ENCODE peak calls at places on chromosome 19, in five cellular contexts. T is GM23338, S is adrenal gland, J is endodermal cell, R is WTC11. E is an unnamed sample.

GRCh38 chr19:46555684-46556083 is 45.4 kb upstream of the CALM3 start:
- DNase-seq in T (no peak), S (no peak), J (no peak), R (no peak), E (no peak)

GRCh38 chr19:39479916-39480315 is 722 bp upstream of the TIMM50 start:
- DNase-seq in T (no peak), S (no peak), J (no peak), R (no peak), E (no peak)

GRCh38 chr19:33292595-33293254 is 9.6 kb downstream of the CEBPA start:
- DNase-seq in T (no peak), S (no peak), J (no peak), R (no peak), E (no peak)

GRCh38 chr19:31553112-31553843 is 204.0 kb upstream of the TSHZ3 start:
- DNase-seq in T (no peak), S (no peak), J (no peak), R (no peak), E (no peak)

GRCh38 chr19:2561895-2562294 is 86.0 kb downstream of the GADD45B start:
- DNase-seq in T (no peak), S (no peak), J (peak), R (no peak), E (no peak)

GRCh38 chr19:13079542-13079986 is 23.1 kb downstream of the LYL1 start:
- DNase-seq in T (no peak), S (no peak), J (peak), R (no peak), E (no peak)

GRCh38 chr19:53424968-53425597 is 6.7 kb upstream of the ZNF761 start:
- DNase-seq in T (peak), S (peak), J (peak), R (peak), E (peak)

GRCh38 chr19:38684862-38685665 is 37.6 kb downstream of the ACTN4 start:
- DNase-seq in T (no peak), S (no peak), J (no peak), R (no peak), E (no peak)

GRCh38 chr19:11196406-11197287 is 698 bp downstream of the KANK2 start:
- DNase-seq in T (peak), S (peak), J (peak), R (peak), E (peak)

GRCh38 chr19:52722062-52723005 is 12.5 kb downstream of the ZNF611 start:
- DNase-seq in T (no peak), S (no peak), J (no peak), R (no peak), E (no peak)

GRCh38 chr19:843180-843835 is 2.5 kb downstream of the PRTN3 start:
- DNase-seq in T (peak), S (no peak), J (peak), R (peak), E (peak)
- TF ChIP-seq CTCF in T (no peak), S (no peak), J (peak), R (no peak), E (no peak)

DNA sequence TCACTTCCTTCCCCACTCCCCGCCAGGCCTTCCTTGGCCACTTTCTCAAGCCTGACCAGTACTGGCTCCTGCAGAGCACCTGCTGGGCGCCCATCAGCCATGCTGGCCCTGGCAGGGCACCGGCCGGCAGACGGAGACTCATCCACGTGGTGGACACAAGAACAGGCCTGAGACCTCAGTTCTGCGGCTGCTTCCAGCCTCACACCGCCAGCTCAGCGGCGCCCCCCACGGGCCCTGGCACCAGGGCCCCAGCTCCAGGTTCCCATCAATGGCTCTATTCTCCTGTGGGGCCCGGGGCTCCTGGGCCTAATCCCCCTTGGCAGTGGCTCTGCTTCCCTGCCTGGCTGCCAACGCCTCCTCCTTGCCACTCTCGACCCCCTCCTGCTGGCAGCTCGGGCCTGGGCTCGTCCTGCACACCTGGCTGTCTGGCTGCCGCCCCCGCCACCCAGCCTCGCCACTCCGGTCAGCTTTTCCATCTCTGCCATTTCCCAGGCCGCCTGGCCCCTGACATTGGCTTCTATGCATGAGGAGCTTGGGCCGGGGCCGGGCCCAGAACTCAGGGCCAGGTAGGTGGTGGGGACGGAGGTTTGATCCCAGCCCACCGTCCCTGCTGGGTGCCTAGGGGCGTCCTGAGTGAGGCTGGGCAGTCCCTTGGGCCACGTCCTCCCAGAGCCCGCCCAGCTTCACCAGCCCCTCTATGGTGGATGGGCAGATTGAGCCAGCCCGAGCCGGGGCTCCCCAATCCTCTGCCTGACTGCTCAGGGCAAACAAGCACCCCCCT is 6.2 kb downstream of the NDUFA11 start:
- DNase-seq in T (peak), S (no peak), J (peak), R (peak), E (no peak)
- TF ChIP-seq CTCF in T (peak), S (no peak), J (peak), R (peak), E (peak)

GRCh38 chr19:18419195-18419698 is at the start of gene SSBP4:
- DNase-seq in T (peak), S (peak), J (peak), R (peak), E (peak)
- TF ChIP-seq CTCF in T (no peak), S (no peak), J (peak), R (no peak), E (peak)

DNA sequence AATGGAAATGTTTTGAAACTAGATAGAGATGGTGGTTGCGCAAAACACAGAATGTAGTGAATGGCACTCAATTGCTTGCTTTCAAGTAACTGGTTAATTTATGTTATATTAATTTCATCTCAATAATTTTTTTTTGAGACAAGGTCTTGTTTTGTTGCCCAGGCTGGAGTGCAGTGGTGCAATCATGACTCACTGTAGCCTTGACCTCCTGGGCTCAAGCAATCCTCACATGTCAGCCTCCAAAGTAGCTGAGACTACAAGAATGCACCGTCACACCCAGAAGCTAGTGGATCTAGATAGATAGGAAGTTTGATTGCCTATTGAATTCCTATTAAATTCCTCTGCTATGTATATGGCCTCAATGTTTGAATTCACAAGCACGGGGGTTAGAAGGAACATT is 26.4 kb upstream of the ADGRE2 start:
- DNase-seq in T (no peak), S (peak), J (no peak), R (no peak), E (no peak)
- TF ChIP-seq CTCF in T (no peak), S (no peak), J (no peak), R (no peak), E (no peak)

GRCh38 chr19:16375936-16376185 is 51.2 kb downstream of the KLF2 start:
- DNase-seq in T (no peak), S (no peak), J (no peak), R (no peak), E (no peak)

GRCh38 chr19:16377521-16377920 is 52.9 kb downstream of the KLF2 start:
- DNase-seq in T (no peak), S (no peak), J (no peak), R (no peak), E (no peak)

GRCh38 chr19:16376241-16376640 is 51.6 kb downstream of the KLF2 start:
- DNase-seq in T (no peak), S (no peak), J (no peak), R (no peak), E (no peak)

GRCh38 chr19:16375157-16375935 is 50.7 kb downstream of the KLF2 start:
- DNase-seq in T (no peak), S (no peak), J (no peak), R (no peak), E (no peak)

DNA sequence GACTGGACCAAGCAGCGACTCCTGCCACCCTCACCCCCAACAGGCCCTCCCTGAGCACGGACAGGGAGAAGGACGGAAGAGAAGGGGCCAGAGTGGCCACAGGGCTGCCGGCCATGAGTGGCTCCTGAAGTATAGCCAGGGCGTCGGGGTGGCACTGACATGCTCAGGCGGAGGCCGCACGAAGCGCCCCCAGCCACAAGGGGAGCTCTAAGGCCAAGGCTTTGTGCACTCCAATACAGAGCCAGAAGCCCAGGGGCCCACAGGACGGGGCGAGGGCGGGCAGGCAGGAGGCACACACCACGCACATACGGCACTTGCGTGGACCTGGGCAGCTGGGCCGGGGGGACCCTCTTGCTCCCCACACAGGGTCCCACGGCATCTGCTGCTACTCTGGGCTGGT is 52.0 kb downstream of the KLF2 start:
- DNase-seq in T (peak), S (no peak), J (peak), R (peak), E (peak)
- TF ChIP-seq CTCF in T (peak), S (no peak), J (peak), R (peak), E (peak)

DNA sequence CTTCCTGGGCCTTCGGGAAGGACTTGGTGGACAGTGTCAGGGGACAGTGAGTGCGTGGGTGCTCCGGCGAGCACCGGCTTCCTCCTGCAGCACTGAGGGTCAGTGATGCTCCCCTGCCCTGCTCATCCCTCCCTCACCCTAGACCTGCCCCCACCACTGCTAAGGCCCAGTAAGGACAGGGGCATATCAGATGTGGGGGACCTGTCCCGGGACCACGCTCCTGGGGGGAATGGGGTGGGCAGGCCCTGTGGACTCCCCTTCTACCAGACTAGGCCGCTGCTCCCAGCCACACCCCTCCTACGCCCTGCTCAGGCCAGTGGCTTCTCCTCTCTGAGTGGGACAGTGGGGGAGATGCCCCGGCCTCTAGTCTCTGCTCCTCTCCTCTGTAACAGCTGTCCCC is 3.2 kb downstream of the MICOS13 start:
- DNase-seq in T (no peak), S (no peak), J (no peak), R (no peak), E (no peak)
- TF ChIP-seq CTCF in T (no peak), S (no peak), J (no peak), R (no peak), E (no peak)

GRCh38 chr19:21328402-21328801 is 808 bp downstream of the ZNF708 start:
- DNase-seq in T (peak), S (no peak), J (peak), R (no peak), E (no peak)
- TF ChIP-seq CTCF in T (no peak), S (no peak), J (no peak), R (no peak), E (no peak)

GRCh38 chr19:35509861-35510625 is 3.4 kb downstream of the DMKN start:
- DNase-seq in T (peak), S (peak), J (peak), R (peak), E (peak)

GRCh38 chr19:35512831-35513230 is 618 bp downstream of the DMKN start:
- DNase-seq in T (no peak), S (no peak), J (no peak), R (no peak), E (no peak)

GRCh38 chr19:35509018-35509652 is 4.3 kb downstream of the DMKN start:
- DNase-seq in T (peak), S (no peak), J (peak), R (peak), E (peak)

GRCh38 chr19:35511337-35511736 is 2.1 kb downstream of the DMKN start:
- DNase-seq in T (no peak), S (no peak), J (no peak), R (no peak), E (no peak)

GRCh38 chr19:35510626-35510964 is 2.9 kb downstream of the DMKN start:
- DNase-seq in T (no peak), S (no peak), J (no peak), R (no peak), E (no peak)
- TF ChIP-seq CTCF in T (no peak), S (no peak), J (peak), R (peak), E (peak)